ENCODE peak calls at places on chromosomes 3 and 15, in eight cellular contexts. One of them, this sample, is unnamed.

GRCh38 chr15:58924326-58924725 is 9.2 kb downstream of the SLTM start:
- DNase-seq in SJCRH30: no peak
- DNase-seq in astrocyte: no peak
- DNase-seq in DND-41: no peak
- DNase-seq in endodermal cell: no peak
- DNase-seq in right cardiac atrium: no peak
- DNase-seq in ascending aorta: no peak
- DNase-seq in fibroblast of lung: peak; percentile 13
- DNase-seq in this sample: no peak

GRCh38 chr15:22979699-22980188 is 424 bp downstream of the CYFIP1 start:
- DNase-seq in SJCRH30: peak; percentile 45
- DNase-seq in astrocyte: no peak
- DNase-seq in DND-41: no peak
- DNase-seq in endodermal cell: peak; percentile 78
- DNase-seq in right cardiac atrium: peak; percentile 72
- DNase-seq in ascending aorta: no peak
- DNase-seq in fibroblast of lung: peak; percentile 36
- DNase-seq in this sample: no peak

GRCh38 chr15:73010154-73011152 is 41.8 kb upstream of the NEO1 start:
- DNase-seq in SJCRH30: no peak
- DNase-seq in astrocyte: no peak
- DNase-seq in DND-41: no peak
- DNase-seq in endodermal cell: no peak
- DNase-seq in right cardiac atrium: no peak
- DNase-seq in ascending aorta: no peak
- DNase-seq in fibroblast of lung: no peak
- DNase-seq in this sample: no peak

GRCh38 chr3:37241880-37242279 is 67.5 kb upstream of the LRRFIP2 start:
- DNase-seq in SJCRH30: peak; percentile 29
- DNase-seq in astrocyte: no peak
- DNase-seq in DND-41: no peak
- DNase-seq in endodermal cell: no peak
- DNase-seq in right cardiac atrium: no peak
- DNase-seq in ascending aorta: no peak
- DNase-seq in fibroblast of lung: no peak
- DNase-seq in this sample: no peak

GRCh38 chr15:53536479-53537120 is 222.9 kb downstream of the WDR72 start:
- DNase-seq in SJCRH30: peak; percentile 3
- DNase-seq in astrocyte: no peak
- DNase-seq in DND-41: no peak
- DNase-seq in endodermal cell: no peak
- DNase-seq in right cardiac atrium: no peak
- DNase-seq in ascending aorta: no peak
- DNase-seq in fibroblast of lung: peak; percentile 2
- DNase-seq in this sample: no peak

GRCh38 chr15:58666957-58667356 is 82.5 kb downstream of the ADAM10 start:
- DNase-seq in SJCRH30: no peak
- DNase-seq in astrocyte: peak; percentile 3
- DNase-seq in DND-41: no peak
- DNase-seq in endodermal cell: no peak
- DNase-seq in right cardiac atrium: no peak
- DNase-seq in ascending aorta: no peak
- DNase-seq in fibroblast of lung: peak; percentile 20
- DNase-seq in this sample: no peak

GRCh38 chr15:31325976-31326728 is 483 bp upstream of the KLF13 start:
- DNase-seq in SJCRH30: peak; percentile 97
- DNase-seq in astrocyte: peak; percentile 90
- DNase-seq in DND-41: peak; percentile 98
- DNase-seq in endodermal cell: peak; percentile 99
- DNase-seq in right cardiac atrium: peak; percentile 99
- DNase-seq in ascending aorta: peak; percentile 93
- DNase-seq in fibroblast of lung: peak; percentile 95
- DNase-seq in this sample: peak; percentile 99

GRCh38 chr15:77282333-77282732 is 137.6 kb downstream of the PEAK1 start:
- DNase-seq in SJCRH30: no peak
- DNase-seq in astrocyte: peak; percentile 75
- DNase-seq in DND-41: no peak
- DNase-seq in endodermal cell: peak; percentile 49
- DNase-seq in right cardiac atrium: peak; percentile 71
- DNase-seq in ascending aorta: no peak
- DNase-seq in fibroblast of lung: peak; percentile 81
- DNase-seq in this sample: no peak

GRCh38 chr3:33439421-33440327 is 531 bp downstream of the UBP1 start:
- DNase-seq in SJCRH30: peak; percentile 37
- DNase-seq in astrocyte: peak; percentile 17
- DNase-seq in DND-41: peak; percentile 60
- DNase-seq in endodermal cell: peak; percentile 79
- DNase-seq in right cardiac atrium: peak; percentile 82
- DNase-seq in ascending aorta: peak; percentile 24
- DNase-seq in fibroblast of lung: peak; percentile 45
- DNase-seq in this sample: peak; percentile 36

GRCh38 chr3:185820973-185821758 is 3.7 kb downstream of the IGF2BP2 start:
- DNase-seq in SJCRH30: peak; percentile 66
- DNase-seq in astrocyte: peak; percentile 93
- DNase-seq in DND-41: no peak
- DNase-seq in endodermal cell: no peak
- DNase-seq in right cardiac atrium: no peak
- DNase-seq in ascending aorta: no peak
- DNase-seq in fibroblast of lung: peak; percentile 94
- DNase-seq in this sample: no peak
- H3K4me1 ChIP-seq in SJCRH30: peaks cover 24% of the 10 kb centered on the region
- H3K4me1 ChIP-seq in astrocyte: peaks cover 30% of the 10 kb centered on the region
- H3K4me1 ChIP-seq in DND-41: no peaks in the 10 kb centered on the region
- H3K4me1 ChIP-seq in endodermal cell: peaks cover 8% of the 10 kb centered on the region
- H3K4me1 ChIP-seq in right cardiac atrium: peaks cover 1% of the 10 kb centered on the region
- H3K4me1 ChIP-seq in ascending aorta: peaks cover 10% of the 10 kb centered on the region
- H3K4me1 ChIP-seq in fibroblast of lung: peaks cover 10% of the 10 kb centered on the region
- H3K4me1 ChIP-seq in this sample: no peaks in the 10 kb centered on the region

GRCh38 chr3:123843668-123844067 is 40.5 kb downstream of the MYLK start:
- DNase-seq in SJCRH30: no peak
- DNase-seq in astrocyte: peak; percentile 83
- DNase-seq in DND-41: no peak
- DNase-seq in endodermal cell: peak; percentile 60
- DNase-seq in right cardiac atrium: no peak
- DNase-seq in ascending aorta: no peak
- DNase-seq in fibroblast of lung: peak; percentile 87
- DNase-seq in this sample: no peak
- H3K9me3 ChIP-seq in SJCRH30: peaks cover 12% of the 10 kb centered on the region
- H3K9me3 ChIP-seq in astrocyte: peaks cover 5% of the 10 kb centered on the region
- H3K9me3 ChIP-seq in DND-41: peaks cover 15% of the 10 kb centered on the region
- H3K9me3 ChIP-seq in endodermal cell: peaks cover 29% of the 10 kb centered on the region
- H3K9me3 ChIP-seq in right cardiac atrium: peaks cover 3% of the 10 kb centered on the region
- H3K9me3 ChIP-seq in ascending aorta: peaks cover 43% of the 10 kb centered on the region
- H3K9me3 ChIP-seq in fibroblast of lung: peaks cover 2% of the 10 kb centered on the region
- H3K9me3 ChIP-seq in this sample: no peaks in the 10 kb centered on the region

GRCh38 chr3:18729671-18730070 is 304.5 kb upstream of the SATB1 start:
- DNase-seq in SJCRH30: no peak
- DNase-seq in astrocyte: no peak
- DNase-seq in DND-41: no peak
- DNase-seq in endodermal cell: no peak
- DNase-seq in right cardiac atrium: no peak
- DNase-seq in ascending aorta: no peak
- DNase-seq in fibroblast of lung: no peak
- DNase-seq in this sample: no peak

GRCh38 chr3:18723426-18723825 is 298.3 kb upstream of the SATB1 start:
- DNase-seq in SJCRH30: no peak
- DNase-seq in astrocyte: no peak
- DNase-seq in DND-41: no peak
- DNase-seq in endodermal cell: no peak
- DNase-seq in right cardiac atrium: no peak
- DNase-seq in ascending aorta: no peak
- DNase-seq in fibroblast of lung: no peak
- DNase-seq in this sample: no peak

GRCh38 chr3:18720543-18720942 is 295.4 kb upstream of the SATB1 start:
- DNase-seq in SJCRH30: no peak
- DNase-seq in astrocyte: no peak
- DNase-seq in DND-41: no peak
- DNase-seq in endodermal cell: no peak
- DNase-seq in right cardiac atrium: no peak
- DNase-seq in ascending aorta: no peak
- DNase-seq in fibroblast of lung: no peak
- DNase-seq in this sample: no peak

GRCh38 chr3:18725668-18726407 is 300.7 kb upstream of the SATB1 start:
- DNase-seq in SJCRH30: no peak
- DNase-seq in astrocyte: no peak
- DNase-seq in DND-41: peak; percentile 57
- DNase-seq in endodermal cell: no peak
- DNase-seq in right cardiac atrium: no peak
- DNase-seq in ascending aorta: no peak
- DNase-seq in fibroblast of lung: no peak
- DNase-seq in this sample: no peak

GRCh38 chr3:18724456-18724855 is 299.3 kb upstream of the SATB1 start:
- DNase-seq in SJCRH30: no peak
- DNase-seq in astrocyte: no peak
- DNase-seq in DND-41: no peak
- DNase-seq in endodermal cell: no peak
- DNase-seq in right cardiac atrium: no peak
- DNase-seq in ascending aorta: no peak
- DNase-seq in fibroblast of lung: no peak
- DNase-seq in this sample: no peak
- H3K4me1 ChIP-seq in SJCRH30: no peaks in the 10 kb centered on the region
- H3K4me1 ChIP-seq in astrocyte: no peaks in the 10 kb centered on the region
- H3K4me1 ChIP-seq in DND-41: peaks cover 45% of the 10 kb centered on the region
- H3K4me1 ChIP-seq in endodermal cell: no peaks in the 10 kb centered on the region
- H3K4me1 ChIP-seq in right cardiac atrium: no peaks in the 10 kb centered on the region
- H3K4me1 ChIP-seq in ascending aorta: no peaks in the 10 kb centered on the region
- H3K4me1 ChIP-seq in fibroblast of lung: no peaks in the 10 kb centered on the region
- H3K4me1 ChIP-seq in this sample: no peaks in the 10 kb centered on the region

GRCh38 chr3:125306620-125307019 is 68.5 kb downstream of the ZNF148 start:
- DNase-seq in SJCRH30: no peak
- DNase-seq in astrocyte: no peak
- DNase-seq in DND-41: no peak
- DNase-seq in endodermal cell: no peak
- DNase-seq in right cardiac atrium: no peak
- DNase-seq in ascending aorta: no peak
- DNase-seq in fibroblast of lung: no peak
- DNase-seq in this sample: no peak
- H3K9me3 ChIP-seq in SJCRH30: no peaks in the 10 kb centered on the region
- H3K9me3 ChIP-seq in astrocyte: peaks cover 3% of the 10 kb centered on the region
- H3K9me3 ChIP-seq in DND-41: no peaks in the 10 kb centered on the region
- H3K9me3 ChIP-seq in endodermal cell: peaks cover 8% of the 10 kb centered on the region
- H3K9me3 ChIP-seq in right cardiac atrium: no peaks in the 10 kb centered on the region
- H3K9me3 ChIP-seq in ascending aorta: no peaks in the 10 kb centered on the region
- H3K9me3 ChIP-seq in fibroblast of lung: no peaks in the 10 kb centered on the region
- H3K9me3 ChIP-seq in this sample: peaks cover 3% of the 10 kb centered on the region

GRCh38 chr3:97680696-97681095 is 83.9 kb upstream of the ARL6 start:
- DNase-seq in SJCRH30: no peak
- DNase-seq in astrocyte: no peak
- DNase-seq in DND-41: no peak
- DNase-seq in endodermal cell: no peak
- DNase-seq in right cardiac atrium: no peak
- DNase-seq in ascending aorta: no peak
- DNase-seq in fibroblast of lung: no peak
- DNase-seq in this sample: no peak

GRCh38 chr3:97684490-97684889 is 80.1 kb upstream of the ARL6 start:
- DNase-seq in SJCRH30: no peak
- DNase-seq in astrocyte: no peak
- DNase-seq in DND-41: no peak
- DNase-seq in endodermal cell: no peak
- DNase-seq in right cardiac atrium: no peak
- DNase-seq in ascending aorta: no peak
- DNase-seq in fibroblast of lung: no peak
- DNase-seq in this sample: no peak

GRCh38 chr3:97674477-97674876 is 90.1 kb upstream of the ARL6 start:
- DNase-seq in SJCRH30: no peak
- DNase-seq in astrocyte: no peak
- DNase-seq in DND-41: no peak
- DNase-seq in endodermal cell: no peak
- DNase-seq in right cardiac atrium: no peak
- DNase-seq in ascending aorta: no peak
- DNase-seq in fibroblast of lung: no peak
- DNase-seq in this sample: no peak

GRCh38 chr3:97680210-97680609 is 84.3 kb upstream of the ARL6 start:
- DNase-seq in SJCRH30: no peak
- DNase-seq in astrocyte: no peak
- DNase-seq in DND-41: no peak
- DNase-seq in endodermal cell: no peak
- DNase-seq in right cardiac atrium: no peak
- DNase-seq in ascending aorta: no peak
- DNase-seq in fibroblast of lung: no peak
- DNase-seq in this sample: no peak
- H3K4me1 ChIP-seq in SJCRH30: no peaks in the 10 kb centered on the region
- H3K4me1 ChIP-seq in astrocyte: no peaks in the 10 kb centered on the region
- H3K4me1 ChIP-seq in DND-41: no peaks in the 10 kb centered on the region
- H3K4me1 ChIP-seq in endodermal cell: no peaks in the 10 kb centered on the region
- H3K4me1 ChIP-seq in right cardiac atrium: no peaks in the 10 kb centered on the region
- H3K4me1 ChIP-seq in ascending aorta: no peaks in the 10 kb centered on the region
- H3K4me1 ChIP-seq in fibroblast of lung: no peaks in the 10 kb centered on the region
- H3K4me1 ChIP-seq in this sample: no peaks in the 10 kb centered on the region

This sample was measured in BE2C.